ENCODE peak calls at places on chromosomes 3 and 15, in seven cellular contexts. Y is SK-N-SH, K is osteoblast, M is PC-9, D is DND-41, E is fibroblast of lung, P is GM12878. T is an unnamed sample. For H3K79me2 and H3K36me3, the result is how much of the 10 kb centered on the place peaks cover.

GRCh38 chr3:3666664-3667063 is 132.6 kb upstream of the LRRN1 start:
- DNase-seq in K (no peak), E (peak), Y (no peak), P (peak), D (no peak), M (no peak), T (no peak)

GRCh38 chr3:106806964-106807363 is 570.3 kb upstream of the CCDC54 start:
- DNase-seq in M (no peak), D (no peak), Y (no peak), P (no peak), K (no peak), E (no peak), T (no peak)

GRCh38 chr3:85050806-85051205 is 92.0 kb downstream of the CADM2 start:
- DNase-seq in K (no peak), D (no peak), E (no peak), P (no peak), Y (no peak), M (no peak), T (no peak)

GRCh38 chr3:164332856-164333802 is 745.2 kb downstream of the SI start:
- DNase-seq in K (no peak), Y (no peak), E (peak), P (no peak), D (no peak), M (no peak), T (peak)

GRCh38 chr15:73984208-73984979 is 7.7 kb downstream of the STOML1 start:
- DNase-seq in Y (no peak), P (no peak), K (no peak), M (no peak), E (no peak), D (no peak), T (no peak)

GRCh38 chr3:16114930-16115329 is 59.5 kb upstream of the GALNT15 start:
- DNase-seq in E (no peak), M (no peak), K (no peak), D (no peak), Y (no peak), P (no peak), T (no peak)

GRCh38 chr15:58066042-58066867 is 744 bp upstream of the ALDH1A2 start:
- DNase-seq in K (peak), D (no peak), P (no peak), M (peak), E (peak), Y (peak), T (peak)

GRCh38 chr3:9676780-9677179 is 26.9 kb upstream of the CPNE9 start:
- DNase-seq in M (no peak), K (no peak), Y (no peak), P (no peak), D (no peak), E (no peak), T (no peak)

GRCh38 chr3:15462451-15462850 is 35.1 kb downstream of the EAF1 start:
- DNase-seq in M (no peak), Y (no peak), E (no peak), K (no peak), D (peak), P (no peak), T (no peak)

GRCh38 chr15:58867926-58868325 is 65.6 kb downstream of the SLTM start:
- DNase-seq in K (no peak), E (no peak), M (no peak), Y (no peak), D (no peak), P (no peak), T (no peak)

GRCh38 chr3:86814918-86815655 is 175.9 kb downstream of the VGLL3 start:
- DNase-seq in Y (no peak), D (no peak), M (no peak), E (peak), P (no peak), K (no peak), T (peak)

GRCh38 chr15:33679065-33679464 is 289.2 kb upstream of the CHRM5 start:
- DNase-seq in Y (no peak), E (no peak), K (no peak), M (no peak), D (no peak), P (no peak), T (no peak)

GRCh38 chr3:196603683-196604082 is 35.2 kb downstream of the FBXO45 start:
- DNase-seq in K (no peak), Y (no peak), D (no peak), M (no peak), P (no peak), E (no peak), T (no peak)

GRCh38 chr3:143885803-143886427 is 37.6 kb upstream of the SLC9A9 start:
- DNase-seq in M (no peak), K (no peak), P (peak), D (peak), E (peak), Y (peak), T (peak)

GRCh38 chr15:43376017-43376705 is 5.3 kb downstream of the TUBGCP4 start:
- DNase-seq in P (peak), E (peak), D (peak), Y (peak), K (peak), M (no peak), T (peak)

GRCh38 chr3:11167590-11167989 is 13.3 kb downstream of the HRH1 start:
- DNase-seq in D (no peak), Y (no peak), E (no peak), K (no peak), P (no peak), M (no peak), T (no peak)

GRCh38 chr3:192892981-192893827 is 24.5 kb downstream of the MB21D2 start:
- DNase-seq in K (no peak), D (peak), E (peak), Y (no peak), M (peak), P (peak), T (peak)

GRCh38 chr3:101954946-101955345 is 105.6 kb downstream of the NFKBIZ start:
- DNase-seq in P (no peak), D (no peak), Y (no peak), E (no peak), K (no peak), M (no peak), T (no peak)

GRCh38 chr3:195147649-195148121 is 123.3 kb downstream of the XXYLT1 start:
- DNase-seq in M (no peak), D (no peak), E (no peak), P (peak), K (peak), Y (no peak), T (no peak)

GRCh38 chr3:76369170-76369569 is 583.8 kb upstream of the ZNF717 start:
- DNase-seq in K (no peak), Y (no peak), E (peak), P (no peak), D (no peak), M (no peak), T (peak)

GRCh38 chr3:136330900-136331299 is 80.8 kb downstream of the PCCB start:
- DNase-seq in Y (no peak), P (no peak), D (no peak), K (no peak), E (no peak), M (no peak), T (no peak)

GRCh38 chr15:48144889-48145288 is 24.1 kb downstream of the SLC24A5 start:
- DNase-seq in D (no peak), M (no peak), P (peak), K (no peak), E (peak), Y (no peak), T (no peak)

GRCh38 chr3:6861331-6861988 is 545 bp downstream of the GRM7 start:
- DNase-seq in D (no peak), K (peak), P (no peak), E (peak), M (no peak), Y (peak), T (no peak)

GRCh38 chr3:37935756-37936666 is 54.6 kb upstream of the VILL start:
- DNase-seq in E (peak), D (no peak), P (no peak), Y (no peak), K (no peak), M (peak), T (peak)

GRCh38 chr3:14290631-14291385 is 111.6 kb upstream of the SLC6A6 start:
- DNase-seq in Y (no peak), K (peak), D (no peak), E (no peak), M (no peak), P (no peak), T (peak)

GRCh38 chr3:55282994-55283393 is 204.1 kb downstream of the WNT5A start:
- DNase-seq in D (no peak), P (no peak), Y (no peak), K (no peak), E (no peak), M (no peak), T (peak)

GRCh38 chr3:141407817-141408216 is 39.5 kb downstream of the ZBTB38 start:
- DNase-seq in E (no peak), K (no peak), Y (no peak), D (no peak), M (no peak), P (no peak), T (no peak)

GRCh38 chr3:121431717-121432517 is 113.9 kb downstream of the POLQ start:
- DNase-seq in P (peak), E (peak), K (peak), D (peak), Y (no peak), M (no peak), T (no peak)

GRCh38 chr3:169323580-169324453 is 339.7 kb downstream of the MECOM start:
- DNase-seq in D (no peak), E (peak), K (no peak), M (no peak), Y (no peak), P (no peak), T (peak)

GRCh38 chr15:84937144-84937543 is 44.5 kb upstream of the PDE8A start:
- DNase-seq in Y (no peak), E (no peak), K (no peak), P (no peak), D (peak), M (no peak), T (no peak)

DNA sequence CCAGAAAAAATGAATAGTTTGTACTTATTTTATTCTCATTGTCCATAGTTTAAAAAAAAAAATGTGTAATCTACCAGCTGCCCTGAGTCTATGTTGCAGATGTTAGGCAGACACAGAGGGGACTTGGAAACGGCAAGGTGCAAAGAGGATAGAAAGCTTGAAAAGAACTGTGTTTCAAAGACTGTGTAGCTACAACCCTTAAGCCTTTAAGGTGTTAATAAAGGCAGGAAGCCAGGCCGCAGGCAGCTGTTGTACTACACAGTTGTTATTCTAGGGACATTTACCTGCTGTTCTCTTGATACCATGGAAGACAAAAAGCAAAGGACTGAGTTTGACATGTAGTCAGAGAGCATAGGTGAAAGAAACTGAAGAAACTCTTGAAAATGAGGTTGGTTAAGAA is 440.0 kb downstream of the TUSC7 start:
- DNase-seq in K (no peak), P (no peak), Y (no peak), M (no peak), D (no peak), E (no peak), T (peak)
- H3K79me2 ChIP-seq in K (under half), P (under half), Y (under half), M (under half), D (under half), E (under half), T (under half)

GRCh38 chr3:162491957-162492356 is 995.3 kb downstream of the OTOL1 start:
- DNase-seq in Y (no peak), E (peak), M (no peak), K (no peak), P (no peak), D (no peak), T (no peak)
- H3K4me3 ChIP-seq in Y (no peak), E (no peak), M (no peak), K (no peak), P (no peak), D (no peak), T (no peak)

GRCh38 chr3:194103475-194103874 is 32.5 kb upstream of the HES1 start:
- DNase-seq in D (no peak), P (no peak), E (no peak), M (no peak), K (no peak), Y (no peak), T (no peak)

GRCh38 chr3:194104041-194104751 is 31.8 kb upstream of the HES1 start:
- DNase-seq in K (no peak), D (peak), Y (peak), M (peak), P (no peak), E (no peak), T (no peak)

GRCh38 chr3:194107126-194107525 is 28.8 kb upstream of the HES1 start:
- DNase-seq in K (no peak), Y (no peak), E (no peak), P (no peak), M (no peak), D (no peak), T (no peak)

GRCh38 chr3:194102436-194102835 is 33.5 kb upstream of the HES1 start:
- DNase-seq in D (no peak), K (no peak), M (no peak), Y (no peak), E (no peak), P (peak), T (no peak)

GRCh38 chr3:194105292-194105691 is 30.7 kb upstream of the HES1 start:
- DNase-seq in E (no peak), Y (no peak), M (no peak), P (no peak), D (no peak), K (no peak), T (no peak)
- H3K36me3 ChIP-seq in E (under half), Y (under half), M (under half), P (under half), D (under half), K (under half), T (under half)

DNA sequence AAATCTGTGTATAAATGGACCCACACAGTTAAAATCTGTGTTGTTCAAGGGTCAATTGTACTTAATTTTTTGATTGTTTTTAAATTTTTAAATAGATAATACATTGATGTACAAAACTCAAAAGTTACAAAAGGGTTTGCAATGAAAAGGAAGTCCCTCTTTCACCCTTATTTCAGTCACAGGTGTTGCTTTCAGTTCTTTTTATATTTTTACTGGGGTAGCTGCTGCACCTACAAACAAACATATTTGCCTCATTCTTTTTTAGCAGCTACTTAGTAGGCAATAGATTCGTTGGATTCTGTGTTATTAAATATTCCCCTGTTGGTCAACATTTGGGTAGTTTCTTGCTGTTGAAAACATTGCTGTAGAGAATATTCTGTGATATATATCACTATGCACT is 44.4 kb downstream of the PIAS1 start:
- DNase-seq in Y (no peak), E (no peak), D (no peak), M (no peak), K (no peak), P (no peak), T (no peak)
- H3K79me2 ChIP-seq in Y (half or more), E (under half), D (half or more), M (half or more), K (half or more), P (half or more), T (half or more)

T was measured in GM23338.